ENCODE peak calls at places on chromosomes 12 and 14, in ten cellular contexts. A is T-helper 9 cell; R is mesothelial cell of epicardium; S is stimulated activated CD8-positive, alpha-beta memory T cell treated with anti-CD3 and anti-CD28 coated beads, Interleukin-7, amount 100 ng/mL, for 1 hour; L is amygdala; V is HTR-8/SVneo; U is stimulated activated CD4-positive, alpha-beta T cell treated with anti-CD3 and anti-CD28 coated beads, Interleukin-4, amount 100 ng/mL, for 24 hours; O is A549; P is cortex of kidney; F is activated CD4-positive, alpha-beta memory T cell treated with anti-CD3 and anti-CD28 coated beads, Interleukin-2, amount 10 ng/mL, durations not matched to agents 7 days and 5 days. D is an unnamed sample.

GRCh38 chr12:100573499-100574261 is at the start of gene GAS2L3:
- DNase-seq in A (peak), S (peak), F (peak), U (peak), P (peak), R (peak), V (peak), O (peak), L (peak), D (peak)

GRCh38 chr12:93376436-93377251 is 1.1 kb upstream of the NUDT4 start:
- DNase-seq in U (no peak), F (no peak), A (no peak), P (no peak), S (no peak), V (no peak), R (no peak), O (peak), L (peak), D (no peak)

GRCh38 chr12:75985566-75985965 is 46.0 kb downstream of the PHLDA1 start:
- DNase-seq in O (no peak), U (no peak), S (no peak), L (no peak), R (no peak), V (no peak), A (no peak), P (no peak), F (no peak), D (no peak)

GRCh38 chr12:130632582-130633174 is 83.4 kb downstream of the RIMBP2 start:
- DNase-seq in L (no peak), S (no peak), V (no peak), R (no peak), O (no peak), U (no peak), A (no peak), F (no peak), P (no peak), D (peak)

GRCh38 chr14:64730061-64730440 is 25.8 kb downstream of the PLEKHG3 start:
- DNase-seq in R (no peak), A (no peak), S (no peak), O (no peak), F (no peak), V (no peak), L (no peak), P (no peak), U (no peak), D (no peak)

GRCh38 chr14:68463299-68463698 is 329.6 kb downstream of the ZFP36L1 start:
- DNase-seq in S (no peak), A (no peak), P (no peak), V (no peak), U (no peak), R (no peak), F (no peak), L (no peak), O (no peak), D (no peak)

GRCh38 chr14:102699416-102700110 is 77.7 kb upstream of the TRAF3 start:
- DNase-seq in V (no peak), S (no peak), O (no peak), F (no peak), A (no peak), U (no peak), P (no peak), L (no peak), R (no peak), D (no peak)

GRCh38 chr14:76904740-76905569 is 78.7 kb downstream of the LRRC74A start:
- DNase-seq in U (peak), O (peak), A (peak), R (no peak), L (no peak), F (peak), S (peak), P (no peak), V (peak), D (peak)

GRCh38 chr12:76274699-76275098 is 73.5 kb downstream of the BBS10 start:
- DNase-seq in S (no peak), L (no peak), V (no peak), A (no peak), P (no peak), F (no peak), O (no peak), U (peak), R (no peak), D (no peak)

GRCh38 chr12:67788118-67788517 is 139.6 kb downstream of the DYRK2 start:
- DNase-seq in P (no peak), F (no peak), S (no peak), L (no peak), U (no peak), O (no peak), A (no peak), R (no peak), V (no peak), D (no peak)

GRCh38 chr12:89469361-89469760 is 55.2 kb downstream of the GALNT4 start:
- DNase-seq in V (no peak), P (no peak), L (no peak), U (peak), A (no peak), F (peak), R (no peak), S (no peak), O (no peak), D (no peak)

GRCh38 chr14:33692762-33693161 is 258.1 kb downstream of the EGLN3 start:
- DNase-seq in O (no peak), A (no peak), L (no peak), P (no peak), S (no peak), R (no peak), F (no peak), V (peak), U (no peak), D (no peak)

GRCh38 chr14:67577181-67577580 is 22.9 kb downstream of the PIGH start:
- DNase-seq in V (no peak), U (no peak), L (no peak), F (no peak), O (no peak), P (no peak), R (no peak), S (no peak), A (no peak), D (no peak)

GRCh38 chr14:58315606-58316005 is 17.3 kb downstream of the ARID4A start:
- DNase-seq in V (peak), O (no peak), S (no peak), U (no peak), L (no peak), P (no peak), F (no peak), R (no peak), A (no peak), D (no peak)

GRCh38 chr12:102964872-102965271 is 7.4 kb downstream of the ASCL1 start:
- DNase-seq in P (no peak), L (no peak), U (no peak), S (no peak), O (peak), F (no peak), A (no peak), R (no peak), V (no peak), D (peak)

GRCh38 chr12:124150176-124150575 is 144.7 kb upstream of the RFLNA start:
- DNase-seq in R (no peak), S (no peak), O (no peak), V (no peak), L (no peak), P (no peak), U (no peak), F (no peak), A (no peak), D (no peak)

GRCh38 chr12:23536293-23536692 is 413.2 kb downstream of the SOX5 start:
- DNase-seq in V (no peak), F (no peak), R (no peak), O (no peak), L (no peak), S (no peak), U (no peak), A (no peak), P (no peak), D (no peak)

GRCh38 chr12:23039834-23040233 is 414.9 kb downstream of the ETNK1 start:
- DNase-seq in A (no peak), S (no peak), R (no peak), O (no peak), P (no peak), V (no peak), L (no peak), U (no peak), F (no peak), D (no peak)

GRCh38 chr14:54756656-54757392 is 145.8 kb downstream of the GCH1 start:
- DNase-seq in F (no peak), L (no peak), R (no peak), O (no peak), S (no peak), P (no peak), U (no peak), V (no peak), A (no peak), D (no peak)

GRCh38 chr14:99266181-99267178 is 5.5 kb downstream of the BCL11B start:
- DNase-seq in F (peak), S (peak), R (peak), P (no peak), O (peak), L (peak), U (peak), A (peak), V (peak), D (peak)

GRCh38 chr12:40224439-40225291 is at the start of gene LRRK2:
- DNase-seq in R (peak), O (peak), L (peak), U (peak), S (peak), A (peak), F (peak), P (no peak), V (peak), D (peak)

GRCh38 chr12:83015390-83016225 is 328.9 kb downstream of the TMTC2 start:
- DNase-seq in V (no peak), F (no peak), P (no peak), S (no peak), U (no peak), A (no peak), L (no peak), R (no peak), O (no peak), D (no peak)

GRCh38 chr14:81169711-81170103 is 51.1 kb downstream of the GTF2A1 start:
- DNase-seq in R (no peak), V (no peak), S (no peak), L (peak), U (peak), P (no peak), A (peak), F (no peak), O (no peak), D (no peak)

GRCh38 chr12:106601548-106601947 is 18.7 kb downstream of the RFX4 start:
- DNase-seq in V (no peak), O (no peak), L (no peak), S (no peak), A (no peak), P (no peak), R (no peak), F (no peak), U (no peak), D (no peak)

GRCh38 chr12:124633269-124633953 is 66.0 kb upstream of the NCOR2 start:
- DNase-seq in P (no peak), V (no peak), O (peak), A (no peak), S (no peak), R (no peak), U (no peak), L (no peak), F (no peak), D (no peak)

GRCh38 chr12:91424506-91424905 is 241.9 kb upstream of the DCN start:
- DNase-seq in P (no peak), A (no peak), R (no peak), U (no peak), L (no peak), V (no peak), S (no peak), F (no peak), O (no peak), D (no peak)

GRCh38 chr14:83085725-83086124 is 1552.1 kb upstream of the SEL1L start:
- DNase-seq in R (no peak), O (no peak), F (no peak), S (no peak), V (no peak), L (no peak), A (no peak), P (no peak), U (no peak), D (no peak)

GRCh38 chr12:51326762-51327439 is 2.9 kb upstream of the BIN2 start:
- DNase-seq in F (peak), A (no peak), U (no peak), O (peak), V (no peak), R (no peak), P (no peak), S (no peak), L (no peak), D (no peak)

D was measured in COR-L47.